ENCODE peak calls at places on chromosomes 6 and 20, in four cellular contexts. A, N, F and D are unnamed samples.

GRCh38 chr6:66865771-66866170 is 1158.7 kb upstream of the EYS start:
- DNase-seq in A (no peak), N (no peak), F (no peak), D (no peak)

GRCh38 chr6:15911753-15912504 is 217.0 kb upstream of the MYLIP start:
- DNase-seq in N (no peak), A (no peak), F (no peak), D (no peak)

GRCh38 chr6:113406051-113406695 is 451.0 kb upstream of the MARCKS start:
- DNase-seq in N (no peak), F (no peak), A (no peak), D (no peak)

GRCh38 chr6:8888468-8888867 is 453.1 kb upstream of the SLC35B3 start:
- DNase-seq in A (no peak), F (no peak), N (no peak), D (no peak)

GRCh38 chr20:61973515-61974356 is 91.9 kb downstream of the TAF4 start:
- DNase-seq in A (no peak), N (no peak), F (no peak), D (no peak)

GRCh38 chr20:35291654-35292503 is at the start of gene FAM83C:
- DNase-seq in F (no peak), N (no peak), A (no peak), D (no peak)

GRCh38 chr20:54257090-54257816 is 49.4 kb downstream of the PFDN4 start:
- DNase-seq in A (no peak), F (peak; percentile 7), N (peak; percentile 96), D (no peak)

GRCh38 chr6:165895421-165896165 is 232.6 kb upstream of the PDE10A start:
- DNase-seq in N (peak; percentile 72), A (no peak), F (no peak), D (no peak)

GRCh38 chr6:34232901-34233300 is 3.8 kb upstream of the HMGA1 start:
- DNase-seq in A (no peak), N (peak; percentile 53), F (peak; percentile 49), D (no peak)

GRCh38 chr6:152748843-152749242 is 1.8 kb upstream of the VIP start:
- DNase-seq in N (peak; percentile 3), F (no peak), A (no peak), D (no peak)

GRCh38 chr6:129432738-129433137 is 277.2 kb downstream of the ARHGAP18 start:
- DNase-seq in A (no peak), N (peak; percentile 38), F (no peak), D (no peak)

GRCh38 chr6:18363746-18364145 is 23.4 kb upstream of the RNF144B start:
- DNase-seq in N (no peak), A (no peak), F (no peak), D (no peak)

GRCh38 chr6:57123111-57123510 is 33.1 kb downstream of the ZNF451 start:
- DNase-seq in A (no peak), N (no peak), F (no peak), D (no peak)

GRCh38 chr6:18561006-18561750 is 174.0 kb downstream of the RNF144B start:
- DNase-seq in N (no peak), F (no peak), A (no peak), D (no peak)

GRCh38 chr6:83252717-83253116 is 59.6 kb downstream of the RWDD2A start:
- DNase-seq in F (peak; percentile 19), A (no peak), N (peak; percentile 76), D (no peak)

GRCh38 chr6:45933855-45934254 is 81.8 kb downstream of the CLIC5 start:
- DNase-seq in N (no peak), F (no peak), A (no peak), D (no peak)